ENCODE peak calls at places on chromosomes 12 and 14, in eight cellular contexts. D is glomerular endothelial cell; Q is CD4-positive, alpha-beta T cell; X is CD4-positive, CD25-positive, alpha-beta regulatory T cell; Y is lower lobe of right lung; R is Calu3; V is A549; U is GM04504. E is an unnamed sample.

GRCh38 chr14:78164226-78164853 is 5.8 kb upstream of the NRXN3 start:
- DNase-seq in R (peak), Y (no peak), D (no peak), X (no peak), V (peak), U (no peak), Q (no peak), E (peak)

GRCh38 chr12:84070311-84070710 is 842.3 kb downstream of the SLC6A15 start:
- DNase-seq in R (no peak), D (no peak), U (peak), Y (no peak), X (no peak), V (no peak), Q (no peak), E (no peak)

GRCh38 chr14:76456891-76457586 is 81.1 kb downstream of the ESRRB start:
- DNase-seq in R (no peak), D (no peak), U (no peak), Q (no peak), V (no peak), Y (no peak), X (no peak), E (peak)

GRCh38 chr12:104505095-104505819 is 48.5 kb downstream of the CHST11 start:
- DNase-seq in U (no peak), Y (no peak), V (no peak), Q (no peak), R (no peak), D (no peak), X (no peak), E (no peak)

GRCh38 chr14:59905193-59905592 is 14.8 kb upstream of the LRRC9 start:
- DNase-seq in D (no peak), R (no peak), X (no peak), Y (no peak), Q (no peak), U (no peak), V (no peak), E (no peak)

GRCh38 chr12:108939594-108939993 is 59.7 kb downstream of the DAO start:
- DNase-seq in R (peak), V (peak), D (no peak), Y (no peak), Q (no peak), U (no peak), X (peak), E (no peak)

GRCh38 chr14:104881369-104881979 is 16.4 kb downstream of the CEP170B start:
- DNase-seq in U (no peak), R (no peak), Q (no peak), V (no peak), X (no peak), D (no peak), Y (no peak), E (peak)

GRCh38 chr12:7588703-7589329 is 76.9 kb downstream of the APOBEC1 start:
- DNase-seq in R (peak), V (peak), Q (no peak), Y (no peak), U (peak), D (peak), X (peak), E (peak)

GRCh38 chr12:75317784-75318183 is 12.3 kb downstream of the CAPS2 start:
- DNase-seq in R (no peak), V (no peak), Y (no peak), Q (no peak), D (no peak), U (no peak), X (no peak), E (no peak)

GRCh38 chr14:65318636-65319506 is 93.7 kb upstream of the FUT8 start:
- DNase-seq in V (no peak), Y (no peak), X (no peak), R (no peak), U (no peak), D (no peak), Q (no peak), E (no peak)

GRCh38 chr12:132506730-132507538 is 17.0 kb downstream of the FBRSL1 start:
- DNase-seq in X (peak), R (no peak), Y (peak), V (no peak), U (peak), D (peak), Q (peak), E (peak)

GRCh38 chr12:117241697-117242096 is 51.4 kb upstream of the FBXO21 start:
- DNase-seq in U (no peak), X (no peak), Q (no peak), Y (no peak), R (no peak), D (no peak), V (no peak), E (no peak)

GRCh38 chr12:76137611-76138010 is 53.1 kb upstream of the NAP1L1 start:
- DNase-seq in R (no peak), D (no peak), Q (no peak), V (no peak), Y (no peak), U (no peak), X (no peak), E (no peak)

GRCh38 chr12:94841171-94841570 is 162.3 kb downstream of the NDUFA12 start:
- DNase-seq in U (no peak), R (no peak), Y (no peak), D (no peak), X (no peak), Q (no peak), V (no peak), E (no peak)

GRCh38 chr14:31127690-31128089 is 79.9 kb downstream of the HECTD1 start:
- DNase-seq in U (no peak), R (peak), Q (no peak), D (no peak), Y (no peak), X (peak), V (peak), E (no peak)

GRCh38 chr14:26163761-26164160 is 434.1 kb downstream of the NOVA1 start:
- DNase-seq in Q (no peak), D (peak), V (peak), R (no peak), X (no peak), Y (no peak), U (no peak), E (peak)

GRCh38 chr14:85523624-85524023 is 6.3 kb upstream of the FLRT2 start:
- DNase-seq in V (no peak), Y (no peak), D (no peak), X (no peak), Q (no peak), U (no peak), R (no peak), E (no peak)

GRCh38 chr12:115998119-115998633 is 279.3 kb downstream of the MED13L start:
- DNase-seq in D (no peak), Y (no peak), U (peak), Q (no peak), R (peak), X (peak), V (peak), E (no peak)

GRCh38 chr12:100267603-100268281 is 765 bp downstream of the SCYL2 start:
- DNase-seq in Y (no peak), V (no peak), Q (no peak), X (no peak), R (no peak), U (no peak), D (no peak), E (peak)

GRCh38 chr12:57233357-57234232 is 4.1 kb downstream of the SHMT2 start:
- DNase-seq in R (no peak), Y (peak), U (no peak), X (no peak), Q (no peak), V (no peak), D (no peak), E (no peak)

GRCh38 chr12:6267007-6267721 is 43.3 kb upstream of the PLEKHG6 start:
- DNase-seq in U (no peak), Q (no peak), R (no peak), Y (peak), V (no peak), X (no peak), D (no peak), E (no peak)

GRCh38 chr14:20278414-20278813 is 27.3 kb downstream of the TTC5 start:
- DNase-seq in U (no peak), R (peak), V (no peak), Q (no peak), X (no peak), D (peak), Y (peak), E (no peak)

GRCh38 chr14:49849213-49849847 is 3.3 kb downstream of the NEMF start:
- DNase-seq in Q (no peak), X (no peak), V (no peak), R (no peak), U (no peak), Y (no peak), D (no peak), E (no peak)

GRCh38 chr12:56362130-56363059 is at the start of gene APOF:
- DNase-seq in U (no peak), D (no peak), R (no peak), Y (no peak), Q (no peak), V (no peak), X (no peak), E (no peak)

GRCh38 chr12:110948041-110948440 is 27.7 kb upstream of the MYL2 start:
- DNase-seq in Q (no peak), R (no peak), X (no peak), D (no peak), U (no peak), Y (no peak), V (no peak), E (no peak)

GRCh38 chr12:52023182-52023975 is 16.6 kb downstream of the TAMALIN start:
- DNase-seq in Q (peak), D (no peak), X (peak), Y (peak), U (no peak), V (peak), R (peak), E (peak)

GRCh38 chr12:16300222-16300621 is 22.7 kb upstream of the SLC15A5 start:
- DNase-seq in R (no peak), Q (no peak), D (no peak), Y (no peak), V (no peak), U (no peak), X (no peak), E (no peak)

GRCh38 chr14:68526420-68527105 is 266.3 kb downstream of the ZFP36L1 start:
- DNase-seq in X (no peak), Q (no peak), D (no peak), Y (peak), R (peak), U (no peak), V (peak), E (no peak)

GRCh38 chr12:45775964-45776363 is 46.5 kb downstream of the ARID2 start:
- DNase-seq in U (no peak), Q (no peak), D (no peak), X (no peak), V (no peak), Y (no peak), R (no peak), E (no peak)

GRCh38 chr12:31740618-31741017 is 11.8 kb upstream of the AMN1 start:
- DNase-seq in X (no peak), D (no peak), V (no peak), Y (no peak), U (no peak), Q (no peak), R (no peak), E (no peak)

GRCh38 chr12:76519538-76519937 is 40.0 kb downstream of the OSBPL8 start:
- DNase-seq in R (no peak), X (no peak), Q (no peak), D (peak), V (no peak), U (no peak), Y (no peak), E (no peak)

GRCh38 chr14:88546621-88547385 is 8.0 kb downstream of the PTPN21 start:
- DNase-seq in Y (no peak), V (no peak), X (no peak), D (no peak), R (no peak), Q (no peak), U (no peak), E (peak)